ENCODE peak calls at places on chromosomes 1 and 21, in eight cellular contexts. V is ovary, Z is GM12878, I is body of pancreas, N is Peyer's patch, M is tibial nerve, U is IMR-90, Y is A549. B is an unnamed sample.

GRCh38 chr1:69076631-69077030 is 491.1 kb upstream of the LRRC7 start:
- DNase-seq in V (no peak), Z (no peak), I (no peak), N (no peak), M (no peak), U (no peak), Y (no peak), B (no peak)

GRCh38 chr1:184843732-184844495 is 89.3 kb upstream of the EDEM3 start:
- DNase-seq in V (no peak), Z (peak), I (no peak), N (peak), M (no peak), U (no peak), Y (no peak), B (peak)

GRCh38 chr1:206580438-206581113 is 31.7 kb downstream of the EIF2D start:
- DNase-seq in V (no peak), Z (no peak), I (no peak), N (no peak), M (no peak), U (no peak), Y (no peak), B (no peak)

GRCh38 chr1:224629965-224630364 is 13.8 kb downstream of the CNIH3 start:
- DNase-seq in V (no peak), Z (no peak), I (no peak), N (no peak), M (no peak), U (no peak), Y (no peak), B (no peak)

GRCh38 chr1:41783189-41783639 is 135.5 kb downstream of the HIVEP3 start:
- DNase-seq in V (no peak), Z (no peak), I (no peak), N (no peak), M (no peak), U (peak), Y (peak), B (no peak)

GRCh38 chr1:170578356-170578755 is 46.4 kb downstream of the GORAB start:
- DNase-seq in V (no peak), Z (no peak), I (no peak), N (no peak), M (no peak), U (peak), Y (no peak), B (no peak)

GRCh38 chr1:109787211-109787844 is 23.6 kb upstream of the EPS8L3 start:
- DNase-seq in V (peak), Z (no peak), I (no peak), N (peak), M (no peak), U (peak), Y (no peak), B (no peak)

GRCh38 chr1:235023197-235024044 is 105.2 kb downstream of the TOMM20 start:
- DNase-seq in V (no peak), Z (peak), I (no peak), N (peak), M (no peak), U (no peak), Y (no peak), B (no peak)

GRCh38 chr21:37915941-37916794 is at the start of gene KCNJ6:
- DNase-seq in V (no peak), Z (no peak), I (peak), N (no peak), M (no peak), U (peak), Y (peak), B (peak)

GRCh38 chr1:184745110-184745509 is 9.5 kb downstream of the EDEM3 start:
- DNase-seq in V (no peak), Z (no peak), I (no peak), N (no peak), M (no peak), U (no peak), Y (no peak), B (peak)

GRCh38 chr1:201482755-201483154 is 13.8 kb upstream of the PHLDA3 start:
- DNase-seq in V (no peak), Z (no peak), I (no peak), N (no peak), M (no peak), U (no peak), Y (no peak), B (no peak)

DNA sequence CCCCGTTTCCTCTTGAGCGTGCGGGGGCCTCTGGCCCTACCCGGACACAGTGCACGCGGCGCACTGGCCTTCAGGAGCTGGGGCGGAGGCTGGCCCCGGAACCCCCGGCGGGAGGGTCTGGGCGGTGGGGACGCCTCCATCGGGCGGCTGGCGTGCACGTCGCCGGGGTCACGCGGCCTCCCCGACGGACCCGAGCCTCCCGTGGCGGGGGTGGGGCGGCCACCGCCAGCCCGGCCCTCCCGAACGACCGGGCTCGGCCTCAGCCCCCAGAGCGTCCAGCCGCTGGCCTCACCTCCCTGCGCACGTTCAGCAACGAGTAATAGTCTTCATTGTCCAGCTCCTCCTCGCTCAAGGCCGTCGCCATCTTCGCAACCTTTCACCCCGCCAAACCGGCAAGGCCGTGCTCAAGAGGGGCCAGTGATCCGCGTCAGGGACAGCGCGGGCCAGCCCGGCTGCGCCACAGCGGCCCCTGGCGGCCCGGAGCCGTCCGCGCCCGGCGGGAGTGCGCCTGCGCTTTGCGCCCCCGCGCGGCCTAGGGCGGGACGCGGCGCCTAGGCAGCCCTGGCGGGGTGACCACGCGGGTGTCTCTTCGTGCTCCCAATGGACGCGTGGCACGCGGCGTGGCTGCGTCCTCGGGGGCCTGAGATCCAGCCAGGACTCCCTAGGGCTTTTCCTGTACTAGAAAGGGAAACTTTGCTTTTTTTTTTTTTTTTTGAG is at the start of gene DNAJC11:
- DNase-seq in V (peak), Z (peak), I (peak), N (peak), M (peak), U (peak), Y (peak), B (peak)
- TF ChIP-seq POLR2A in V (no peak), Z (peak), I (peak), N (no peak), M (no peak), U (peak), Y (peak), B (peak)

DNA sequence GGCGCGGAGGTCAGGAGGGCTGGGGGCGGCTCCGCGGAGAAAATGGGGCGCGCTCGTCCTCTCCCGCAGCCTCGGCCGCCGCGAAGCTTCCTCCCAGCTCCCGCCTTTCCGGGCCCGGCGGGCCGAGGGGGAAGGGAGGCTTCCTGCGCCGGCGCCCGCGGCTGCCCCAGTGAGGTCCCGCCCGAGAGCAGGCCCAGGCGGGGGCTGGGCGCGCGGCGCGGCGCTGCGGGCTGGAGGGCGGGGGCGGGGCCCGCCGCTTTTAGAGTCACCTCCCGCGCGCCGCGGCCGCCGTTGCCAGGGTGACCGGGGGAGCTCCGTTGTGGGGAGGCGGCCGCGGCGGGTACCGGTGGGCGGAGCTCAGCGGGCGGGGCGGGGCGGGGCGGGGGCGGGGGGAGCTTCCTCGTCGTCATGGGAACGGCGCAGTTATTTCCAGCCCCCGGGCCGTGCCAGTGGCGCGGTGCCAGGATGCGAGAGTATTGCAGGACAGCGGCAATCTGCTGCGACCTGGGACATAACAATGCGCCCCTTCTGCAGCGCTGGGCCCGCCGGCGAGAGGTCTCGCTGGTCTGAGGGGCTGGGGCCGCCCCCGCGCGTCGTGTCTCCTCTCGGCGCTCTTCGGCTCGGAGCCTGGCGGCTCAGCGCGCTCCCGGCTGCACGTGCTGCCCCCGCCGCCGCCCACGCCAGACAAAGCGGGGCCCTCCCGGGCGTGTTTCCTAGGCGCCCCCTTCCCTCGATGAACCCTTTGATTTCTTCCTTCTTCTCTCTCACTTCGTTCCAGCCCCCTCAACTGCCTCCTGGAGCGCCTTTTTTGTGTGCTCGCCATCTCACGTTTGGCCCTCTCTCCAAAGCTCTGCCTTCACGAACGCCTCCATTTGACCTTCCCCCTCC is 16.9 kb downstream of the IER5 start:
- DNase-seq in V (peak), Z (no peak), I (peak), N (peak), M (peak), U (peak), Y (peak), B (peak)
- TF ChIP-seq POLR2A in V (peak), Z (peak), I (peak), N (peak), M (peak), U (peak), Y (peak), B (peak)

DNA sequence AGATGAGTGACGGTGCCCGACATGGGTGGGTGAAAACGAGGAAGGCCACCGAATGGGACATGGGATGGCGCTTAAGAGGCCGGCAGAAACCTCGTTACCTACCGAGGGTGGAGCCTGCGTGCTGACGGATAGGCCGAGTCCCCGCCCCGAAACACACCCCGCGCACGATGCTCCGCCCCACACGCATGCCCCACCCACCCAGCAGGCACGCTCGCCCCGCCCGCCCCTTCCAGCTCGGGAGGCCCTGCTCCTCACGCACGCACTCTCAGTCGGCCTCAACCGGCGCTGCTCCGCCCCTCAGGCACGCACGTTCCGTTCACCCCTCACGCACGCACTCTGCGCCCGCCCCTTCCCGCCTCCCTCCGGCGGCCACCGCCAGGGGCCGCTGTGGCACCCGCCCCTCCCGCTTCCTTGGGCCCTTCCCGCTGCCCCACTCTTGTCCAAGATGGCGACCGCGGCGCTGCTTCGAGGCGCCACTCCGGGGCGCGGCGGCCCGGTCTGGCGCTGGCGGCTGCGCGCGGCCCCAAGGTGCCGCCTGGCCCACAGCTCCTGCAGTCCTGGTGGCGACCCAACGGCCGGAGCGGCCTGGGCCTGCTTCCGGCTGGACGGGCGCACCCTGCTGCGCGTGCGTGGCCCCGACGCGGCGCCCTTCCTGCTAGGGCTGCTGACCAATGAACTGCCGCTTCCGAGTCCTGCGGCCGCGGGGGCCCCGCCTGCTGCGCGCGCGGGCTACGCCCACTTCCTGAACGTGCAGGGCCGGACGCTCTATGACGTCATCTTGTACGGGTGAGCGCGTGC is at the start of gene IBA57:
- DNase-seq in V (peak), Z (peak), I (peak), N (peak), M (peak), U (peak), Y (peak), B (peak)
- TF ChIP-seq POLR2A in V (peak), Z (peak), I (peak), N (peak), M (peak), U (peak), Y (peak), B (peak)

DNA sequence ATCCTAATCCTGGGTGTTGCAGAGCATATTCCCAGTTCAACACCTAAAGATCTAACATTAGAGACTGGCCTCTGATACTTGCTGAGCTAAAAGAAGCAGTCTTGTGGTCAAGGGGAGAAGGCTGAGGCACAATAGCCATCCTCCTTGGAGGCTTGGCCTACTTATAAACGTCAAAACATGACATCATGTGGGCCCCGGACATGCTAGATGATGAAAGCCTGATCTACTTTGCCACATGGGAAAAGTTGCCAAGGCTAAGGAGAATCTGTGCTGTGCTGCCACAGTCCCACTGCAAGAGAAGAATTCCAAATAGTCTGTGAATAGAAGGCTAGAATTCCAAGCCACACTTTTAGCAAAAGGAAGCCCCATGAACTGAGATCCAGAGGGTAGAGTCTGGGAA is 43.9 kb upstream of the SAMD13 start:
- DNase-seq in V (no peak), Z (no peak), I (no peak), N (no peak), M (no peak), U (peak), Y (no peak), B (no peak)
- TF ChIP-seq POLR2A in V (no peak), Z (no peak), I (no peak), N (no peak), M (no peak), U (no peak), Y (no peak), B (no peak)

GRCh38 chr1:87058343-87058649 is 143.9 kb downstream of the HS2ST1 start:
- DNase-seq in V (no peak), Z (no peak), I (no peak), N (no peak), M (no peak), U (peak), Y (no peak), B (no peak)
- TF ChIP-seq POLR2A in V (no peak), Z (no peak), I (no peak), N (no peak), M (no peak), U (no peak), Y (no peak), B (no peak)

DNA sequence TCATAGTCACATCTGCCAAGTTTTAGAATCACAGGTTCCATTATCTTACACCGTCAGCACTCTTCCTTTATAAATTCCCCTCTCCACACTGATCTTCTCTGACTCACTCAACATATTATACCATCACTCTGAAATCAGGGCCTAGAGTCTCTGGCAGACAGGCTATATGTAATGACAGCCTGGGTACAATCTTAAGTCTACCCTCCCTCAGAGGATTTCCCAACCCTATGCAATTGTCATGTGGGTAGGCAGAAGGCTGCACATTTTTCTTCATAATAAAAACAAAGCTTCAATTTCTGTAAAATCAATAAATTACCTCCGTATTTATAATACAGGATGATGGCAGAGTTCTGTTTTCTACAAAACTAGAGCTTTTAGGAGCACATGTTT is 138.0 kb downstream of the RERE start:
- DNase-seq in V (no peak), Z (no peak), I (no peak), N (no peak), M (no peak), U (peak), Y (no peak), B (no peak)
- TF ChIP-seq POLR2A in V (no peak), Z (no peak), I (no peak), N (no peak), M (no peak), U (no peak), Y (no peak), B (no peak)

GRCh38 chr1:43962324-43962723 is 7.5 kb upstream of the DPH2 start:
- DNase-seq in V (no peak), Z (no peak), I (no peak), N (no peak), M (no peak), U (no peak), Y (no peak), B (no peak)

GRCh38 chr1:43965316-43965715 is 4.5 kb upstream of the DPH2 start:
- DNase-seq in V (no peak), Z (no peak), I (no peak), N (no peak), M (no peak), U (no peak), Y (no peak), B (no peak)

GRCh38 chr1:43961692-43962091 is 8.1 kb upstream of the DPH2 start:
- DNase-seq in V (no peak), Z (no peak), I (no peak), N (no peak), M (no peak), U (no peak), Y (no peak), B (no peak)

GRCh38 chr1:43963006-43963405 is 6.8 kb upstream of the DPH2 start:
- DNase-seq in V (no peak), Z (no peak), I (no peak), N (no peak), M (no peak), U (no peak), Y (no peak), B (no peak)

DNA sequence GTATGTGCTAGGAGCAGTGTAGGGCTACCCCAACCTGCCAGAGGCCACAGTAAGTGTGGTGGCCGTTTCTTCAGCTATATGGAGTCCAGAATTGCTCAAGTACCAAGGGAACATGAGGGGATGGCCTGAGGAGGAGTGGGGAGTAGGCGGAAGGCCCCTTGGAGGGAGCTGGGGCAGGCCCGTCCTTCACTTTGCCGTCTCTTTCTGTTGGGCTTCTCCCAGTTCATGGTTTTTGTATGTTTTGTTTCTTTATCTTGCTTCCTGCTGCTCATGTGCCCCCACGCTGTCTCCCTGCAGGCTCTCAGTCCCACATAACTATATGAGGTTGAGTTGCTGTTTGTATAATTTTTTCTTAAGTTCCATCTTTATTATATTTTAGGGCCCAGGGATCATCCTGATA is 5.9 kb upstream of the DPH2 start:
- DNase-seq in V (no peak), Z (no peak), I (no peak), N (no peak), M (no peak), U (no peak), Y (no peak), B (no peak)
- TF ChIP-seq POLR2A in V (no peak), Z (no peak), I (no peak), N (no peak), M (no peak), U (no peak), Y (no peak), B (no peak)

DNA sequence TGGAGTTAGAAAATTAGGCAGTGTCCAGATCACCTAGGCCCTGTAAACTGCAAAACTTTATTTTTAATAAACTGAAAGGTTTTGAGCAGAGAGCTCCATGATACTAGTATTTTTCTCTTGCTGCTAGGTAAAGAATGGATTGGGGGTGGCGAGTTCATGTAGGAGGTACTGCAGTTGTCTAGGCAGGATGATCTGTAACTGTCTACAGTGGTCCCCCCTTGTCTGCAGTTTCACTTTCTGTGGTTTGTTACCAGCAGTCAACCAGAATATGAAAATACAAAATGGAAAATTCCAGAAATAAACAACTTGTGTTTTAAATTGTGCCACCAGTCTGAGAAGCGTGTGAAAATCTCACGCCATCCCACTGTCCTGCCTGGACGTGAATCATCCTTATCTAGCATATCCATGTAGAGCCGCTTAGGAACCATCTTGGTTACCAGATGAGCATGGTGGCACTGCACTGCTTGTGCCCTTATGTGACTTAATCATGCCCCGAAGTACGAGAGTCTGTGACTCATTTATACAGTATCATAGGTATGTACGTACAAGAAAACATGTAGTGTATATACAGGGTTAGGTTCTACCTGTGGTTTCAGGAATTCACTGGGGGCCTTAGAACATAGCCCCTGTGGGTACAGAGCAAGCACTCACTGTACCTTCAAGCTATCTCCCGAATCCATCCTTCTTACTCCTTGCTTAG is 94.2 kb downstream of the AHCTF1 start:
- DNase-seq in V (no peak), Z (peak), I (no peak), N (no peak), M (no peak), U (peak), Y (peak), B (no peak)
- TF ChIP-seq POLR2A in V (no peak), Z (peak), I (no peak), N (no peak), M (no peak), U (no peak), Y (no peak), B (no peak)

B was measured in erythroblast.